ENCODE peak calls at places on chromosomes 4 and X, in five cellular contexts. G is GM23248, S is NCI-H187 treated with DMSO at 0.1 percent for 48 hours, F is IMR-90, Q is M059J. O is an unnamed sample.

GRCh38 chr4:122758033-122758432 is 25.5 kb downstream of the BBS12 start:
- DNase-seq in S (no peak), F (peak; percentile 51), G (peak; percentile 69), Q (peak; percentile 55), O (peak; percentile 22)

GRCh38 chrX:24371391-24371972 is 11.0 kb downstream of the SUPT20HL1 start:
- DNase-seq in F (peak; percentile 47), Q (peak; percentile 58), G (peak; percentile 56), S (no peak), O (peak; percentile 55)

GRCh38 chr4:143399113-143399949 is 62.7 kb downstream of the GAB1 start:
- DNase-seq in F (peak; percentile 21), S (peak; percentile 14), G (peak; percentile 67), Q (peak; percentile 38), O (peak; percentile 27)

GRCh38 chrX:12961191-12961718 is 13.7 kb upstream of the TMSB4X start:
- DNase-seq in F (no peak), G (peak; percentile 19), S (no peak), Q (no peak), O (no peak)

GRCh38 chr4:8228319-8229250 is 29.5 kb downstream of the SH3TC1 start:
- DNase-seq in S (no peak), F (peak; percentile 86), Q (peak; percentile 70), G (peak; percentile 90), O (peak; percentile 82)

GRCh38 chr4:160825644-160826338 is 1338.0 kb downstream of the FSTL5 start:
- DNase-seq in G (no peak), S (no peak), F (no peak), Q (no peak), O (no peak)

GRCh38 chr4:184802203-184803015 is 23.4 kb downstream of the ACSL1 start:
- DNase-seq in F (peak; percentile 16), G (peak; percentile 42), S (no peak), Q (no peak), O (peak; percentile 44)

GRCh38 chrX:54715621-54716020 is 82.4 kb downstream of the ITIH6 start:
- DNase-seq in Q (no peak), S (no peak), G (no peak), F (no peak), O (no peak)

GRCh38 chr4:158316264-158316663 is 106.0 kb downstream of the TMEM144 start:
- DNase-seq in F (peak; percentile 37), G (peak; percentile 51), Q (peak; percentile 23), S (no peak), O (no peak)

GRCh38 chr4:71415491-71415890 is 76.7 kb downstream of the SLC4A4 start:
- DNase-seq in G (peak; percentile 59), S (no peak), Q (no peak), F (peak; percentile 68), O (peak; percentile 11)

GRCh38 chr4:119946359-119946758 is 120.3 kb downstream of the MAD2L1 start:
- DNase-seq in Q (no peak), G (no peak), S (no peak), F (peak; percentile 39), O (no peak)

GRCh38 chr4:154416183-154416543 is 75.4 kb downstream of the DCHS2 start:
- DNase-seq in S (no peak), Q (no peak), F (no peak), G (peak; percentile 4), O (no peak)

GRCh38 chrX:50180073-50180940 is 20.5 kb downstream of the AKAP4 start:
- DNase-seq in Q (no peak), F (no peak), G (peak; percentile 7), S (no peak), O (no peak)

GRCh38 chr4:147546341-147546740 is 65.4 kb downstream of the EDNRA start:
- DNase-seq in S (no peak), F (peak; percentile 99), Q (peak; percentile 93), G (peak; percentile 93), O (peak; percentile 71)

GRCh38 chr4:87078987-87079469 is 141.4 kb downstream of the KLHL8 start:
- DNase-seq in Q (no peak), S (no peak), G (peak; percentile 86), F (peak; percentile 88), O (peak; percentile 78)

GRCh38 chr4:106691749-106692148 is 323.2 kb upstream of the GIMD1 start:
- DNase-seq in Q (no peak), S (no peak), F (no peak), G (peak; percentile 13), O (no peak)

O was measured in AG20443.